ENCODE peak calls at places on chromosomes 3 and 15, in ten cellular contexts. A, B, R, F, I, G, Q, J, N and E are unnamed samples.

GRCh38 chr3:193240850-193241706 is at the start of gene PLAAT1:
- DNase-seq in A (peak), B (peak), R (peak), F (peak), I (peak), G (peak), Q (no peak), J (no peak), N (peak), E (no peak)

GRCh38 chr3:23662079-23662617 is 143.6 kb upstream of the UBE2E1 start:
- DNase-seq in A (no peak), B (no peak), R (no peak), F (no peak), I (no peak), G (no peak), Q (no peak), J (no peak), N (no peak), E (no peak)

GRCh38 chr3:21273256-21273999 is 477.6 kb downstream of the ZNF385D start:
- DNase-seq in A (no peak), B (no peak), R (no peak), F (no peak), I (peak), G (no peak), Q (no peak), J (peak), N (no peak), E (no peak)

GRCh38 chr3:37423825-37424224 is 249.4 kb upstream of the LRRFIP2 start:
- DNase-seq in A (no peak), B (no peak), R (no peak), F (no peak), I (no peak), G (no peak), Q (no peak), J (no peak), N (no peak), E (no peak)

GRCh38 chr15:92932946-92933649 is 33.0 kb downstream of the CHD2 start:
- DNase-seq in A (no peak), B (no peak), R (no peak), F (no peak), I (no peak), G (no peak), Q (no peak), J (no peak), N (no peak), E (no peak)

GRCh38 chr3:5019411-5020261 is 40.4 kb downstream of the BHLHE40 start:
- DNase-seq in A (no peak), B (no peak), R (no peak), F (no peak), I (no peak), G (no peak), Q (no peak), J (no peak), N (no peak), E (peak)

GRCh38 chr15:36658905-36659304 is 79.5 kb downstream of the CDIN1 start:
- DNase-seq in A (no peak), B (no peak), R (no peak), F (no peak), I (no peak), G (no peak), Q (no peak), J (no peak), N (no peak), E (no peak)

GRCh38 chr15:99504071-99504822 is 61.5 kb upstream of the MEF2A start:
- DNase-seq in A (no peak), B (no peak), R (no peak), F (no peak), I (no peak), G (no peak), Q (no peak), J (no peak), N (no peak), E (no peak)

GRCh38 chr3:48088749-48089466 is 72.7 kb upstream of the MAP4 start:
- DNase-seq in A (peak), B (peak), R (peak), F (peak), I (peak), G (peak), Q (peak), J (peak), N (peak), E (peak)

GRCh38 chr3:158668506-158668905 is 3.9 kb downstream of the LXN start:
- DNase-seq in A (no peak), B (no peak), R (no peak), F (no peak), I (peak), G (no peak), Q (peak), J (peak), N (no peak), E (no peak)

GRCh38 chr3:167587651-167588050 is 66.1 kb downstream of the WDR49 start:
- DNase-seq in A (no peak), B (no peak), R (no peak), F (no peak), I (no peak), G (no peak), Q (no peak), J (no peak), N (no peak), E (no peak)

GRCh38 chr3:65951836-65952505 is 86.7 kb downstream of the MAGI1 start:
- DNase-seq in A (peak), B (no peak), R (no peak), F (no peak), I (no peak), G (no peak), Q (no peak), J (no peak), N (no peak), E (no peak)

GRCh38 chr3:90054306-90054705 is 946.9 kb downstream of the EPHA3 start:
- DNase-seq in A (no peak), B (no peak), R (no peak), F (no peak), I (no peak), G (no peak), Q (no peak), J (no peak), N (no peak), E (no peak)

GRCh38 chr15:99130765-99131440 is 26.0 kb downstream of the SYNM start:
- DNase-seq in A (no peak), B (no peak), R (no peak), F (peak), I (no peak), G (no peak), Q (no peak), J (no peak), N (no peak), E (no peak)